ENCODE peak calls at places on chromosomes 11 and 22, in five cellular contexts. S, Y, T, G and P are unnamed samples.

GRCh38 chr11:114318361-114318760 is 22.2 kb downstream of the NNMT start:
- DNase-seq in Y (no peak), T (peak), G (no peak), S (no peak), P (no peak)

GRCh38 chr11:102306817-102307814 is 10.2 kb upstream of the BIRC3 start:
- DNase-seq in S (no peak), T (no peak), Y (no peak), G (peak), P (no peak)

GRCh38 chr11:28674432-28675076 is 566.4 kb downstream of the METTL15 start:
- DNase-seq in G (peak), S (no peak), Y (no peak), T (peak), P (no peak)

GRCh38 chr22:46390652-46391301 is 55.3 kb downstream of the TRMU start:
- DNase-seq in S (peak), T (peak), Y (peak), G (peak), P (no peak)

GRCh38 chr11:120305286-120305685 is 19.8 kb upstream of the TLCD5 start:
- DNase-seq in S (no peak), Y (no peak), T (no peak), G (no peak), P (no peak)

GRCh38 chr11:98495016-98495415 is 525.7 kb upstream of the CNTN5 start:
- DNase-seq in T (no peak), S (no peak), G (no peak), Y (no peak), P (no peak)

GRCh38 chr11:118275184-118275583 is 11.1 kb upstream of the MPZL2 start:
- DNase-seq in G (peak), S (no peak), T (peak), Y (no peak), P (no peak)

GRCh38 chr11:120819437-120819836 is 204.5 kb upstream of the TBCEL start:
- DNase-seq in T (no peak), S (no peak), G (no peak), Y (no peak), P (no peak)

GRCh38 chr22:46240506-46240905 is 9.6 kb downstream of the CDPF1 start:
- DNase-seq in Y (no peak), S (no peak), T (no peak), G (no peak), P (no peak)

GRCh38 chr22:20239063-20239950 is 28.8 kb downstream of the RTN4R start:
- DNase-seq in G (peak), T (peak), Y (no peak), S (no peak), P (no peak)

GRCh38 chr11:78219493-78220217 is 30.9 kb downstream of the USP35 start:
- DNase-seq in S (no peak), G (no peak), T (no peak), Y (no peak), P (no peak)

GRCh38 chr22:41481131-41481830 is 12.4 kb downstream of the ACO2 start:
- DNase-seq in T (peak), S (no peak), G (peak), Y (no peak), P (no peak)

GRCh38 chr11:119734788-119735187 is 5.8 kb upstream of the NECTIN1 start:
- DNase-seq in S (no peak), Y (no peak), G (no peak), T (no peak), P (no peak)

GRCh38 chr11:68328374-68329091 is 16.1 kb downstream of the LRP5 start:
- DNase-seq in Y (peak), S (no peak), G (peak), T (no peak), P (no peak)

GRCh38 chr11:44596541-44597276 is 31.2 kb downstream of the CD82 start:
- DNase-seq in G (peak), S (no peak), T (no peak), Y (no peak), P (no peak)

GRCh38 chr11:125956371-125956770 is 10.5 kb downstream of the VSIG10L2 start:
- DNase-seq in G (peak), S (no peak), Y (no peak), T (peak), P (no peak)

GRCh38 chr11:17778956-17779860 is 44.6 kb downstream of the KCNC1 start:
- DNase-seq in Y (no peak), T (no peak), S (no peak), G (no peak), P (no peak)

GRCh38 chr11:76232026-76232665 is 25.8 kb upstream of the WNT11 start:
- DNase-seq in Y (no peak), S (no peak), T (no peak), G (no peak), P (no peak)

GRCh38 chr11:32890843-32891656 is 1.6 kb upstream of the QSER1 start:
- DNase-seq in Y (no peak), S (no peak), T (no peak), G (no peak), P (no peak)

GRCh38 chr22:50018608-50019291 is 6.2 kb upstream of the IL17REL start:
- DNase-seq in T (no peak), S (no peak), G (no peak), Y (no peak), P (no peak)

GRCh38 chr11:62015615-62016014 is 48.2 kb upstream of the FTH1 start:
- DNase-seq in S (no peak), T (no peak), G (no peak), Y (no peak), P (no peak)

GRCh38 chr11:132734217-132734616 is 798.1 kb downstream of the OPCML start:
- DNase-seq in T (peak), Y (no peak), S (peak), G (peak), P (no peak)

GRCh38 chr22:41289681-41290080 is 3.7 kb upstream of the RANGAP1 start:
- DNase-seq in Y (no peak), G (no peak), S (no peak), T (peak), P (no peak)

GRCh38 chr11:35564246-35564595 is 38.8 kb upstream of the PAMR1 start:
- DNase-seq in Y (no peak), G (no peak), S (no peak), T (no peak), P (no peak)

GRCh38 chr11:126880872-126881271 is 119.7 kb downstream of the KIRREL3 start:
- DNase-seq in S (no peak), T (no peak), Y (no peak), G (no peak), P (no peak)

GRCh38 chr11:64284962-64285884 is at the start of gene GPR137:
- DNase-seq in G (peak), S (no peak), Y (peak), T (peak), P (no peak)

GRCh38 chr11:68312780-68313573 is 586 bp downstream of the LRP5 start:
- DNase-seq in T (no peak), Y (no peak), G (peak), S (no peak), P (no peak)

GRCh38 chr11:111417011-111417765 is 38.1 kb upstream of the POU2AF1 start:
- DNase-seq in T (no peak), G (no peak), Y (no peak), S (peak), P (peak)

GRCh38 chr11:43639920-43640319 is 40.6 kb upstream of the HSD17B12 start:
- DNase-seq in Y (no peak), S (no peak), T (no peak), G (no peak), P (no peak)

GRCh38 chr11:127182586-127183203 is 182.1 kb upstream of the KIRREL3 start:
- DNase-seq in Y (no peak), T (no peak), S (no peak), G (no peak), P (no peak)

GRCh38 chr22:24379536-24379935 is 47.9 kb upstream of the ADORA2A start:
- DNase-seq in T (peak), Y (no peak), G (peak), S (no peak), P (no peak)

GRCh38 chr11:80719292-80719646 is 1278.4 kb upstream of the TENM4 start:
- DNase-seq in Y (no peak), T (no peak), S (no peak), G (no peak), P (no peak)

GRCh38 chr11:61495801-61496601 is 12.5 kb upstream of the LRRC10B start:
- DNase-seq in S (peak), T (no peak), Y (no peak), G (no peak), P (no peak)

GRCh38 chr22:25903294-25903693 is 161.3 kb downstream of the MYO18B start:
- DNase-seq in T (no peak), G (no peak), S (no peak), Y (no peak), P (no peak)

GRCh38 chr11:35030716-35031213 is 108.2 kb upstream of the CD44 start:
- DNase-seq in T (peak), S (peak), G (peak), Y (no peak), P (peak)

GRCh38 chr11:109338131-109338530 is 83.9 kb upstream of the C11orf87 start:
- DNase-seq in Y (no peak), S (no peak), G (peak), T (peak), P (no peak)

GRCh38 chr22:46090631-46091201 is 59.6 kb upstream of the PPARA start:
- DNase-seq in T (peak), G (peak), S (no peak), Y (peak), P (no peak)

GRCh38 chr11:132054822-132055221 is 684.4 kb downstream of the NTM start:
- DNase-seq in G (peak), Y (no peak), S (peak), T (peak), P (no peak)

DNA sequence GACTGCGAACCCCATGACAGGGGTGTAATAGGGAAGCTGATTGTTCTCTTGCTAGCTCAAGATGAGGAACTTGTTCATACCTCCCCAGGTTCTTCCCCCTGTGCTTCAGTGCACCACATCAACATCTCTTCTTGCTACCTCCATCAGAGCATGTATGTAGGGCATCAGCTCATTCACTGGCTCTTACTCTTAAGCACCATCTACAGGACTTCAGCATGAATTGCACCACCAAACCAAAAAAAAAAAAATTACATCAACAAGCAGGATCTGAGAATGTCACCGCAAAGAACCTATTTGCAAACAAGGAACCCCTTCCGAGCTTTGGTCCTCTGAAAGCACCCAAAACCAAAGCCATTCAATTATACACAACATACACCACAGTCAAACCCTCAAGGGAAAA is 2226.5 kb upstream of the RAG2 start:
- DNase-seq in T (peak), S (no peak), G (peak), Y (no peak), P (no peak)
- TF ChIP-seq CTCF in T (peak), S (peak), G (peak), Y (no peak), P (peak)

GRCh38 chr11:59292611-59293010 is 66.1 kb upstream of the OR5AN1 start:
- DNase-seq in G (no peak), Y (no peak), T (no peak), S (no peak), P (peak)

GRCh38 chr11:59291228-59291627 is 67.5 kb upstream of the OR5AN1 start:
- DNase-seq in G (no peak), S (no peak), T (no peak), Y (peak), P (no peak)

GRCh38 chr11:59289782-59290181 is 68.9 kb upstream of the OR5AN1 start:
- DNase-seq in T (no peak), G (no peak), Y (no peak), S (no peak), P (no peak)

GRCh38 chr11:59285716-59286260 is 72.9 kb upstream of the OR5AN1 start:
- DNase-seq in Y (no peak), T (no peak), S (no peak), G (no peak), P (no peak)

DNA sequence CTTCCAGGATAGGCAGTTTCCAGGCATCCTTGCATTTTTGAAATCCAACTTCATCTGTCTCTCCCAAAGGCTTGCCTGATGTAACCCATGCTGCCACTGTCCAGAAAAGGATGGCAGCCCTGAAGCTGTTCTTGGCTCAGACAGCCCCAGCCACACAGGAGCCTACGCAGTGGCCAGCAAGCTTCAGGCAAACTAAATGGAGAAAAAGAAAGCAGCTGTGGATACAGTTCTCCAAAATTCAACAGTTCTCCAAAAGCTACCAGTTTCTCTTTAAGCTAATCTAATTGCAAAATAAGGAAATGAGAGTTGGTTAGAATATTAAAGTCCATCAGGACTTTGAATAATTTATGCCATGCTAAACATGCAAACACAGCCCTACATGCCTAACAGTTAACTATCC is 69.3 kb upstream of the OR5AN1 start:
- DNase-seq in T (no peak), S (no peak), G (no peak), Y (no peak), P (no peak)
- H3K4me3 ChIP-seq in T (no peak), S (no peak), G (no peak), Y (no peak), P (no peak)

GRCh38 chr11:13210424-13210823 is 67.2 kb upstream of the BMAL1 start:
- DNase-seq in S (peak), T (peak), G (peak), Y (peak), P (no peak)
- TF ChIP-seq CTCF in S (peak), T (peak), G (peak), Y (peak), P (peak)

GRCh38 chr22:36277482-36278291 is 24.8 kb downstream of the APOL1 start:
- DNase-seq in Y (peak), S (peak), G (peak), T (peak), P (no peak)
- H3K4me3 ChIP-seq in Y (no peak), S (no peak), G (no peak), T (no peak), P (no peak)

GRCh38 chr11:36583667-36584066 is 10.6 kb upstream of the IFTAP start:
- DNase-seq in G (no peak), T (no peak), S (no peak), Y (no peak), P (no peak)
- TF ChIP-seq CTCF in G (no peak), T (no peak), S (no peak), Y (no peak), P (no peak)